ENCODE peak calls at places on chromosome 4, in five cellular contexts. O is thoracic aorta, Y is PC-3, J is Calu3, T is mesothelial cell of epicardium. Z is an unnamed sample.

GRCh38 chr4:145501051-145501660 is 19.5 kb downstream of the SMAD1 start:
- DNase-seq in O (no peak), Y (no peak), J (no peak), T (no peak), Z (no peak)

GRCh38 chr4:2940267-2941137 is 22.7 kb downstream of the NOP14 start:
- DNase-seq in O (peak), Y (no peak), J (no peak), T (peak), Z (no peak)

GRCh38 chr4:158870282-158871049 is 101.6 kb downstream of the FNIP2 start:
- DNase-seq in O (no peak), Y (no peak), J (no peak), T (no peak), Z (no peak)

GRCh38 chr4:140755811-140756291 is 334 bp downstream of the TBC1D9 start:
- DNase-seq in O (no peak), Y (no peak), J (peak), T (peak), Z (peak)

GRCh38 chr4:24914460-24914859 is 1.6 kb upstream of the CCDC149 start:
- DNase-seq in O (no peak), Y (no peak), J (no peak), T (no peak), Z (no peak)

GRCh38 chr4:18366762-18367358 is 345.3 kb upstream of the LCORL start:
- DNase-seq in O (no peak), Y (peak), J (no peak), T (no peak), Z (peak)

GRCh38 chr4:53321151-53321987 is 44.5 kb downstream of the SCFD2 start:
- DNase-seq in O (no peak), Y (peak), J (no peak), T (no peak), Z (no peak)

GRCh38 chr4:114019972-114020358 is 40.5 kb upstream of the ARSJ start:
- DNase-seq in O (no peak), Y (no peak), J (no peak), T (no peak), Z (peak)

GRCh38 chr4:149311076-149311475 is 504.6 kb downstream of the IQCM start:
- DNase-seq in O (no peak), Y (peak), J (no peak), T (no peak), Z (no peak)

GRCh38 chr4:133148690-133149363 is at the start of gene PCDH10:
- DNase-seq in O (peak), Y (peak), J (no peak), T (peak), Z (no peak)

GRCh38 chr4:6749340-6750171 is 33.0 kb upstream of the KIAA0232 start:
- DNase-seq in O (peak), Y (peak), J (peak), T (no peak), Z (peak)

GRCh38 chr4:165874072-165874798 is 1.2 kb downstream of the TLL1 start:
- DNase-seq in O (no peak), Y (peak), J (no peak), T (no peak), Z (no peak)

GRCh38 chr4:120870279-120870673 is 52.2 kb downstream of the PRDM5 start:
- DNase-seq in O (no peak), Y (peak), J (peak), T (no peak), Z (peak)